ENCODE peak calls at places on chromosomes 7 and 10, in six cellular contexts. R is suprapubic skin, A is adrenal gland, Y is right atrium auricular region, Z is IMR-90, N is stomach. S is an unnamed sample.

GRCh38 chr7:47771301-47771989 is 176.8 kb downstream of the PKD1L1 start:
- DNase-seq in A (no peak), Y (no peak), N (no peak), R (peak; percentile 78), Z (no peak), S (peak; percentile 19)

GRCh38 chr10:132788180-132788830 is 2.4 kb upstream of the NKX6-2 start:
- DNase-seq in A (no peak), Y (no peak), Z (peak; percentile 16), N (peak; percentile 49), R (no peak), S (no peak)

GRCh38 chr10:124225029-124225467 is 131.7 kb upstream of the CHST15 start:
- DNase-seq in R (no peak), Y (no peak), A (no peak), N (peak; percentile 11), Z (no peak), S (no peak)

GRCh38 chr7:5296015-5296621 is 13.4 kb downstream of the SLC29A4 start:
- DNase-seq in R (no peak), Y (no peak), A (no peak), N (no peak), Z (no peak), S (no peak)

GRCh38 chr7:69599879-69600764 is 1.8 kb downstream of the AUTS2 start:
- DNase-seq in Y (no peak), R (peak; percentile 58), A (no peak), N (no peak), Z (no peak), S (no peak)

GRCh38 chr10:80205478-80206276 is at the start of gene ANXA11:
- DNase-seq in A (peak; percentile 79), Z (peak; percentile 54), Y (peak; percentile 85), N (peak; percentile 91), R (peak; percentile 85), S (peak; percentile 83)

GRCh38 chr7:98703916-98704315 is 86.8 kb downstream of the NPTX2 start:
- DNase-seq in R (no peak), Z (no peak), A (no peak), Y (no peak), N (no peak), S (no peak)

GRCh38 chr10:29237786-29238185 is 51.1 kb upstream of the LYZL1 start:
- DNase-seq in A (no peak), R (no peak), Z (no peak), Y (no peak), N (no peak), S (no peak)

GRCh38 chr7:100465702-100466311 is 1.7 kb upstream of the SPACDR start:
- DNase-seq in R (no peak), A (peak; percentile 90), N (peak; percentile 87), Y (peak; percentile 68), Z (peak; percentile 71), S (peak; percentile 72)

GRCh38 chr10:89242340-89242680 is 9.3 kb downstream of the LIPA start:
- DNase-seq in R (no peak), Z (no peak), N (no peak), Y (no peak), A (no peak), S (no peak)

GRCh38 chr10:70368774-70369482 is 13.5 kb downstream of the LRRC20 start:
- DNase-seq in Z (no peak), A (no peak), R (no peak), N (no peak), Y (no peak), S (no peak)

GRCh38 chr7:17770710-17771375 is 169.5 kb downstream of the SNX13 start:
- DNase-seq in A (no peak), N (no peak), R (no peak), Z (no peak), Y (no peak), S (no peak)

GRCh38 chr7:50745835-50746234 is 36.9 kb downstream of the GRB10 start:
- DNase-seq in Z (no peak), R (no peak), A (no peak), N (no peak), Y (no peak), S (no peak)

GRCh38 chr10:80275756-80276155 is 13.7 kb downstream of the MAT1A start:
- DNase-seq in A (no peak), N (peak; percentile 9), R (no peak), Z (no peak), Y (peak; percentile 50), S (no peak)

GRCh38 chr10:96513686-96514551 is at the start of gene TLL2:
- DNase-seq in Y (peak; percentile 87), Z (peak; percentile 84), R (peak; percentile 84), A (peak; percentile 91), N (peak; percentile 90), S (peak; percentile 76)

GRCh38 chr7:150974468-150975391 is 3.4 kb downstream of the KCNH2 start:
- DNase-seq in N (peak; percentile 55), Z (peak; percentile 25), R (no peak), A (peak; percentile 36), Y (no peak), S (no peak)

GRCh38 chr10:129758591-129759021 is 205.5 kb downstream of the EBF3 start:
- DNase-seq in Y (peak; percentile 32), A (no peak), N (peak; percentile 22), Z (no peak), R (peak; percentile 29), S (no peak)

GRCh38 chr10:24617771-24618396 is 105.8 kb downstream of the ARHGAP21 start:
- DNase-seq in N (peak; percentile 68), Y (no peak), R (no peak), A (peak; percentile 41), Z (peak; percentile 31), S (peak; percentile 44)

GRCh38 chr7:325811-326210 is 35.8 kb downstream of the FOXL3 start:
- DNase-seq in N (no peak), Z (no peak), R (no peak), Y (no peak), A (no peak), S (no peak)

GRCh38 chr7:35909870-35910357 is 109.1 kb downstream of the SEPTIN7 start:
- DNase-seq in R (no peak), Y (no peak), Z (no peak), A (no peak), N (no peak), S (no peak)

GRCh38 chr10:76868088-76868949 is 769.3 kb downstream of the KCNMA1 start:
- DNase-seq in N (no peak), R (no peak), Z (no peak), Y (no peak), A (no peak), S (no peak)

GRCh38 chr10:130631139-130631864 is 495.1 kb downstream of the GLRX3 start:
- DNase-seq in R (no peak), N (no peak), Z (no peak), A (peak; percentile 52), Y (peak; percentile 57), S (no peak)

DNA sequence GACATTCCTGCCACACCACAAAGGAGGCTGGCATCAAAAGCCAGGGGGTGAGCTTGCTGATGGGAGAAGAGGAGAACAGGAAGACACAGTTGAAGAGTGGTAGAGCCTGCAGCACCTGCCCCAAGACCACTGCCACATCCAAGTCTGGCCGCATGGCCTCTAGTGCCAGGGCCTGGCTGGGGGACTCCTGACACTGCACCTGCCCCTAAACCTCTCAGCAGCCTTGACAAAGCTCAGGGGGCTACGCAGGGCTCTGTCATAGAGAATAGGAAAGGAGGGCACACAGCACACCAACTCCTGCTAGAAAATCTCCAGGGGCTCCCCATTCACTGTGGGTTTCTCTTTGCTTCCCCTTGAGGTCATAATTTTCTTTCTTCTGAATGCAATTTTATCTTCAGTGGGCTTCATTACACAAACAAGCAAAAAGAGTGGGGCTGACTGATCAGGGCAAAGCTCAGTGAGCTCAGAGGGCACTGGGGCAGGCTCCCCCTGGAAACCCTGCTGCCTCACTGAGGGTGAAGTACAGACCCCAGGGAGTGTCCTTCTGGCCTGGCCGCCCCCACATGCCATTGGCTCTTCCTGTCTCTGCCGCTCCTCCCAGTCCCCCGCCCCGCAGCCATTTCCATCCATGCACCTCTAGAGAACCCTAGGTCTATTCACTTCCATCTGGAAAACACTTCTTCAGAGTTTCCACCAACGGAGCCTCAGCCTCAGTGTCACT is 37.2 kb downstream of the VOPP1 start:
- DNase-seq in R (no peak), Y (no peak), Z (no peak), A (no peak), N (no peak), S (no peak)
- H3K4me1 ChIP-seq in R (peaks cover 26% of the 10 kb centered on the region), Y (no peaks in the 10 kb centered on the region), Z (peaks cover 35% of the 10 kb centered on the region), A (peaks cover 52% of the 10 kb centered on the region), N (peaks cover 36% of the 10 kb centered on the region), S (peaks cover 57% of the 10 kb centered on the region)

GRCh38 chr10:100348389-100348927 is 1.4 kb downstream of the SCD start:
- DNase-seq in N (no peak), Z (no peak), R (no peak), Y (no peak), A (no peak), S (no peak)
- H3K27ac ChIP-seq in N (no peak overlapping the region), Z (no peak overlapping the region), R (no peak overlapping the region), Y (no peak overlapping the region), A (no peak overlapping the region), S (no peak overlapping the region)

GRCh38 chr7:45295222-45295621 is 137.6 kb downstream of the RAMP3 start:
- DNase-seq in N (no peak), Y (no peak), R (no peak), A (no peak), Z (no peak), S (no peak)

GRCh38 chr7:45294559-45294958 is 137.0 kb downstream of the RAMP3 start:
- DNase-seq in Y (no peak), Z (no peak), N (no peak), R (no peak), A (no peak), S (no peak)

GRCh38 chr7:45293295-45293942 is 135.8 kb downstream of the RAMP3 start:
- DNase-seq in A (no peak), R (no peak), Y (no peak), N (no peak), Z (no peak), S (no peak)

GRCh38 chr7:45290880-45291279 is 133.3 kb downstream of the RAMP3 start:
- DNase-seq in A (no peak), Z (no peak), R (no peak), Y (no peak), N (no peak), S (no peak)

DNA sequence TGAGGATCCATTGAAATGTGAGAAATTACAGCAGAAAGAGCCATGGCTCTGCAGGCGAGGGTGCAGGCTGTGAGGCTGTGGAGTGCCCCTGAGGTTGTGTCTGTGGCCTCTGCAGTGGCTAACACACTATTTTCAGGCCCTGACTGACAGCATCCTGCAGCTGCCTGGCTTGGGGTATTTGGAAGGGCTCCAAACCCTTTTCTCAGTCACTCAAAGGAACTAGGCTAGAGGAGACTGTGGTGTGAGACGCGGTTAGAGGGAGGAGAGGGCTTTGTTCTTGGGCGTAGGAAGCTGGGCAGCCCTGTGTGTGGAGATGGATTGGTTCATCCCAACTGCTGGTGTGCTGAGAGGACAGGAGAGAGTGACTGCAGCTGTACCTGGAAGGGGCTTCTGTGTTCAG is 134.9 kb downstream of the RAMP3 start:
- DNase-seq in N (no peak), A (no peak), Y (no peak), Z (no peak), R (no peak), S (no peak)
- H3K4me1 ChIP-seq in N (no peaks in the 10 kb centered on the region), A (no peaks in the 10 kb centered on the region), Y (no peaks in the 10 kb centered on the region), Z (no peaks in the 10 kb centered on the region), R (no peaks in the 10 kb centered on the region), S (no peaks in the 10 kb centered on the region)

GRCh38 chr10:103180491-103180890 is 12.6 kb downstream of the NT5C2 start:
- DNase-seq in R (no peak), A (no peak), N (no peak), Z (no peak), Y (no peak), S (no peak)
- H3K27ac ChIP-seq in R (no peak overlapping the region), A (no peak overlapping the region), N (no peak overlapping the region), Z (no peak overlapping the region), Y (no peak overlapping the region), S (peak overlapping the region; percentile 48)